ENCODE peak calls at places on chromosome 9, in ten cellular contexts. One of them, this sample, is unnamed.
A peak's percentile ranks its signal among the peaks of the same experiment; 100 is the strongest.

GRCh38 chr9:93099551-93100264 is 3.7 kb downstream of the CARD19 start:
- DNase-seq in A549: no peak
- DNase-seq in HuH-7.5: no peak
- DNase-seq in left colon: peak; percentile 14
- DNase-seq in effector memory CD8-positive, alpha-beta T cell: no peak
- DNase-seq in activated CD4-positive, alpha-beta T cell treated with anti-CD3 and anti-CD28 coated beads, Interleukin-2, amount 50 U/mL, for 1 hour: no peak
- DNase-seq in cardiac fibroblast: no peak
- DNase-seq in activated naive CD4-positive, alpha-beta T cell: no peak
- DNase-seq in mesenteric fat pad: peak; percentile 79
- DNase-seq in WTC11: no peak
- DNase-seq in this sample: no peak

GRCh38 chr9:89418882-89419641 is 78.9 kb downstream of the SEMA4D start:
- DNase-seq in A549: no peak
- DNase-seq in HuH-7.5: no peak
- DNase-seq in left colon: peak; percentile 55
- DNase-seq in effector memory CD8-positive, alpha-beta T cell: peak; percentile 64
- DNase-seq in activated CD4-positive, alpha-beta T cell treated with anti-CD3 and anti-CD28 coated beads, Interleukin-2, amount 50 U/mL, for 1 hour: peak; percentile 67
- DNase-seq in cardiac fibroblast: no peak
- DNase-seq in activated naive CD4-positive, alpha-beta T cell: no peak
- DNase-seq in mesenteric fat pad: no peak
- DNase-seq in WTC11: no peak
- DNase-seq in this sample: peak; percentile 66

GRCh38 chr9:138024131-138024530 is 146.5 kb downstream of the CACNA1B start:
- DNase-seq in A549: no peak
- DNase-seq in HuH-7.5: no peak
- DNase-seq in left colon: no peak
- DNase-seq in effector memory CD8-positive, alpha-beta T cell: no peak
- DNase-seq in activated CD4-positive, alpha-beta T cell treated with anti-CD3 and anti-CD28 coated beads, Interleukin-2, amount 50 U/mL, for 1 hour: no peak
- DNase-seq in cardiac fibroblast: no peak
- DNase-seq in activated naive CD4-positive, alpha-beta T cell: no peak
- DNase-seq in mesenteric fat pad: no peak
- DNase-seq in WTC11: no peak
- DNase-seq in this sample: no peak

GRCh38 chr9:134620751-134621557 is 20.6 kb upstream of the COL5A1 start:
- DNase-seq in A549: no peak
- DNase-seq in HuH-7.5: no peak
- DNase-seq in left colon: no peak
- DNase-seq in effector memory CD8-positive, alpha-beta T cell: no peak
- DNase-seq in activated CD4-positive, alpha-beta T cell treated with anti-CD3 and anti-CD28 coated beads, Interleukin-2, amount 50 U/mL, for 1 hour: no peak
- DNase-seq in cardiac fibroblast: no peak
- DNase-seq in activated naive CD4-positive, alpha-beta T cell: no peak
- DNase-seq in mesenteric fat pad: peak; percentile 69
- DNase-seq in WTC11: peak; percentile 5
- DNase-seq in this sample: no peak

GRCh38 chr9:133037775-133038174 is 7.0 kb downstream of the GTF3C5 start:
- DNase-seq in A549: no peak
- DNase-seq in HuH-7.5: no peak
- DNase-seq in left colon: no peak
- DNase-seq in effector memory CD8-positive, alpha-beta T cell: no peak
- DNase-seq in activated CD4-positive, alpha-beta T cell treated with anti-CD3 and anti-CD28 coated beads, Interleukin-2, amount 50 U/mL, for 1 hour: no peak
- DNase-seq in cardiac fibroblast: no peak
- DNase-seq in activated naive CD4-positive, alpha-beta T cell: no peak
- DNase-seq in mesenteric fat pad: no peak
- DNase-seq in WTC11: no peak
- DNase-seq in this sample: no peak

GRCh38 chr9:121357011-121357410 is 13.0 kb downstream of the STOM start:
- DNase-seq in A549: no peak
- DNase-seq in HuH-7.5: no peak
- DNase-seq in left colon: no peak
- DNase-seq in effector memory CD8-positive, alpha-beta T cell: no peak
- DNase-seq in activated CD4-positive, alpha-beta T cell treated with anti-CD3 and anti-CD28 coated beads, Interleukin-2, amount 50 U/mL, for 1 hour: no peak
- DNase-seq in cardiac fibroblast: no peak
- DNase-seq in activated naive CD4-positive, alpha-beta T cell: no peak
- DNase-seq in mesenteric fat pad: no peak
- DNase-seq in WTC11: no peak
- DNase-seq in this sample: no peak

GRCh38 chr9:90517103-90517502 is 125.5 kb downstream of the DIRAS2 start:
- DNase-seq in A549: no peak
- DNase-seq in HuH-7.5: no peak
- DNase-seq in left colon: no peak
- DNase-seq in effector memory CD8-positive, alpha-beta T cell: no peak
- DNase-seq in activated CD4-positive, alpha-beta T cell treated with anti-CD3 and anti-CD28 coated beads, Interleukin-2, amount 50 U/mL, for 1 hour: no peak
- DNase-seq in cardiac fibroblast: no peak
- DNase-seq in activated naive CD4-positive, alpha-beta T cell: no peak
- DNase-seq in mesenteric fat pad: no peak
- DNase-seq in WTC11: no peak
- DNase-seq in this sample: no peak

GRCh38 chr9:32581512-32582143 is 8.7 kb upstream of the NDUFB6 start:
- DNase-seq in A549: peak; percentile 36
- DNase-seq in HuH-7.5: no peak
- DNase-seq in left colon: no peak
- DNase-seq in effector memory CD8-positive, alpha-beta T cell: peak; percentile 15
- DNase-seq in activated CD4-positive, alpha-beta T cell treated with anti-CD3 and anti-CD28 coated beads, Interleukin-2, amount 50 U/mL, for 1 hour: peak; percentile 7
- DNase-seq in cardiac fibroblast: peak; percentile 84
- DNase-seq in activated naive CD4-positive, alpha-beta T cell: no peak
- DNase-seq in mesenteric fat pad: no peak
- DNase-seq in WTC11: no peak
- DNase-seq in this sample: peak; percentile 38

GRCh38 chr9:135343733-135344522 is 135.7 kb upstream of the PPP1R26 start:
- DNase-seq in A549: peak; percentile 73
- DNase-seq in HuH-7.5: peak; percentile 79
- DNase-seq in left colon: peak; percentile 69
- DNase-seq in effector memory CD8-positive, alpha-beta T cell: peak; percentile 38
- DNase-seq in activated CD4-positive, alpha-beta T cell treated with anti-CD3 and anti-CD28 coated beads, Interleukin-2, amount 50 U/mL, for 1 hour: peak; percentile 39
- DNase-seq in cardiac fibroblast: peak; percentile 32
- DNase-seq in activated naive CD4-positive, alpha-beta T cell: no peak
- DNase-seq in mesenteric fat pad: no peak
- DNase-seq in WTC11: peak; percentile 91
- DNase-seq in this sample: peak; percentile 17

GRCh38 chr9:127428348-127428747 is 4.2 kb downstream of the ZNF79 start:
- DNase-seq in A549: no peak
- DNase-seq in HuH-7.5: no peak
- DNase-seq in left colon: no peak
- DNase-seq in effector memory CD8-positive, alpha-beta T cell: no peak
- DNase-seq in activated CD4-positive, alpha-beta T cell treated with anti-CD3 and anti-CD28 coated beads, Interleukin-2, amount 50 U/mL, for 1 hour: no peak
- DNase-seq in cardiac fibroblast: no peak
- DNase-seq in activated naive CD4-positive, alpha-beta T cell: no peak
- DNase-seq in mesenteric fat pad: no peak
- DNase-seq in WTC11: no peak
- DNase-seq in this sample: no peak

GRCh38 chr9:88685966-88686365 is 151.0 kb downstream of the NXNL2 start:
- DNase-seq in A549: no peak
- DNase-seq in HuH-7.5: no peak
- DNase-seq in left colon: no peak
- DNase-seq in effector memory CD8-positive, alpha-beta T cell: no peak
- DNase-seq in activated CD4-positive, alpha-beta T cell treated with anti-CD3 and anti-CD28 coated beads, Interleukin-2, amount 50 U/mL, for 1 hour: no peak
- DNase-seq in cardiac fibroblast: no peak
- DNase-seq in activated naive CD4-positive, alpha-beta T cell: no peak
- DNase-seq in mesenteric fat pad: no peak
- DNase-seq in WTC11: no peak
- DNase-seq in this sample: no peak

GRCh38 chr9:136726631-136727191 is 14.3 kb downstream of the DIPK1B start:
- DNase-seq in A549: no peak
- DNase-seq in HuH-7.5: peak; percentile 80
- DNase-seq in left colon: peak; percentile 55
- DNase-seq in effector memory CD8-positive, alpha-beta T cell: peak; percentile 38
- DNase-seq in activated CD4-positive, alpha-beta T cell treated with anti-CD3 and anti-CD28 coated beads, Interleukin-2, amount 50 U/mL, for 1 hour: peak; percentile 52
- DNase-seq in cardiac fibroblast: peak; percentile 41
- DNase-seq in activated naive CD4-positive, alpha-beta T cell: no peak
- DNase-seq in mesenteric fat pad: no peak
- DNase-seq in WTC11: no peak
- DNase-seq in this sample: peak; percentile 47

GRCh38 chr9:97558701-97559101 is 57.2 kb downstream of the TMOD1 start:
- DNase-seq in A549: no peak
- DNase-seq in HuH-7.5: no peak
- DNase-seq in left colon: no peak
- DNase-seq in effector memory CD8-positive, alpha-beta T cell: no peak
- DNase-seq in activated CD4-positive, alpha-beta T cell treated with anti-CD3 and anti-CD28 coated beads, Interleukin-2, amount 50 U/mL, for 1 hour: no peak
- DNase-seq in cardiac fibroblast: no peak
- DNase-seq in activated naive CD4-positive, alpha-beta T cell: no peak
- DNase-seq in mesenteric fat pad: peak; percentile 24
- DNase-seq in WTC11: no peak
- DNase-seq in this sample: no peak

GRCh38 chr9:3447813-3448212 is 78.0 kb downstream of the RFX3 start:
- DNase-seq in A549: no peak
- DNase-seq in HuH-7.5: no peak
- DNase-seq in left colon: no peak
- DNase-seq in effector memory CD8-positive, alpha-beta T cell: no peak
- DNase-seq in activated CD4-positive, alpha-beta T cell treated with anti-CD3 and anti-CD28 coated beads, Interleukin-2, amount 50 U/mL, for 1 hour: no peak
- DNase-seq in cardiac fibroblast: no peak
- DNase-seq in activated naive CD4-positive, alpha-beta T cell: no peak
- DNase-seq in mesenteric fat pad: no peak
- DNase-seq in WTC11: no peak
- DNase-seq in this sample: no peak

GRCh38 chr9:97632406-97632991 is 669 bp downstream of the TSTD2 start:
- DNase-seq in A549: no peak
- DNase-seq in HuH-7.5: no peak
- DNase-seq in left colon: peak; percentile 78
- DNase-seq in effector memory CD8-positive, alpha-beta T cell: no peak
- DNase-seq in activated CD4-positive, alpha-beta T cell treated with anti-CD3 and anti-CD28 coated beads, Interleukin-2, amount 50 U/mL, for 1 hour: peak; percentile 6
- DNase-seq in cardiac fibroblast: peak; percentile 89
- DNase-seq in activated naive CD4-positive, alpha-beta T cell: no peak
- DNase-seq in mesenteric fat pad: no peak
- DNase-seq in WTC11: peak; percentile 53
- DNase-seq in this sample: no peak

GRCh38 chr9:69215774-69216482 is 41.9 kb downstream of the TJP2 start:
- DNase-seq in A549: no peak
- DNase-seq in HuH-7.5: no peak
- DNase-seq in left colon: no peak
- DNase-seq in effector memory CD8-positive, alpha-beta T cell: no peak
- DNase-seq in activated CD4-positive, alpha-beta T cell treated with anti-CD3 and anti-CD28 coated beads, Interleukin-2, amount 50 U/mL, for 1 hour: no peak
- DNase-seq in cardiac fibroblast: no peak
- DNase-seq in activated naive CD4-positive, alpha-beta T cell: no peak
- DNase-seq in mesenteric fat pad: no peak
- DNase-seq in WTC11: no peak
- DNase-seq in this sample: no peak

GRCh38 chr9:129511320-129511900 is 109.5 kb downstream of the C9orf50 start:
- DNase-seq in A549: no peak
- DNase-seq in HuH-7.5: no peak
- DNase-seq in left colon: no peak
- DNase-seq in effector memory CD8-positive, alpha-beta T cell: no peak
- DNase-seq in activated CD4-positive, alpha-beta T cell treated with anti-CD3 and anti-CD28 coated beads, Interleukin-2, amount 50 U/mL, for 1 hour: no peak
- DNase-seq in cardiac fibroblast: no peak
- DNase-seq in activated naive CD4-positive, alpha-beta T cell: no peak
- DNase-seq in mesenteric fat pad: no peak
- DNase-seq in WTC11: no peak
- DNase-seq in this sample: no peak

GRCh38 chr9:2545881-2546490 is 75.6 kb upstream of the VLDLR start:
- DNase-seq in A549: no peak
- DNase-seq in HuH-7.5: no peak
- DNase-seq in left colon: no peak
- DNase-seq in effector memory CD8-positive, alpha-beta T cell: no peak
- DNase-seq in activated CD4-positive, alpha-beta T cell treated with anti-CD3 and anti-CD28 coated beads, Interleukin-2, amount 50 U/mL, for 1 hour: no peak
- DNase-seq in cardiac fibroblast: no peak
- DNase-seq in activated naive CD4-positive, alpha-beta T cell: no peak
- DNase-seq in mesenteric fat pad: no peak
- DNase-seq in WTC11: no peak
- DNase-seq in this sample: no peak

GRCh38 chr9:129776938-129777768 is 24.3 kb upstream of the PTGES start:
- DNase-seq in A549: peak; percentile 99
- DNase-seq in HuH-7.5: peak; percentile 57
- DNase-seq in left colon: peak; percentile 76
- DNase-seq in effector memory CD8-positive, alpha-beta T cell: peak; percentile 37
- DNase-seq in activated CD4-positive, alpha-beta T cell treated with anti-CD3 and anti-CD28 coated beads, Interleukin-2, amount 50 U/mL, for 1 hour: peak; percentile 26
- DNase-seq in cardiac fibroblast: peak; percentile 99
- DNase-seq in activated naive CD4-positive, alpha-beta T cell: no peak
- DNase-seq in mesenteric fat pad: peak; percentile 96
- DNase-seq in WTC11: no peak
- DNase-seq in this sample: no peak

GRCh38 chr9:121640076-121640475 is 11.4 kb upstream of the DAB2IP start:
- DNase-seq in A549: peak; percentile 59
- DNase-seq in HuH-7.5: peak; percentile 82
- DNase-seq in left colon: peak; percentile 90
- DNase-seq in effector memory CD8-positive, alpha-beta T cell: peak; percentile 11
- DNase-seq in activated CD4-positive, alpha-beta T cell treated with anti-CD3 and anti-CD28 coated beads, Interleukin-2, amount 50 U/mL, for 1 hour: peak; percentile 7
- DNase-seq in cardiac fibroblast: peak; percentile 14
- DNase-seq in activated naive CD4-positive, alpha-beta T cell: no peak
- DNase-seq in mesenteric fat pad: no peak
- DNase-seq in WTC11: peak; percentile 76
- DNase-seq in this sample: no peak

GRCh38 chr9:131500377-131500776 is 2.3 kb upstream of the POMT1 start:
- DNase-seq in A549: no peak
- DNase-seq in HuH-7.5: no peak
- DNase-seq in left colon: no peak
- DNase-seq in effector memory CD8-positive, alpha-beta T cell: peak; percentile 72
- DNase-seq in activated CD4-positive, alpha-beta T cell treated with anti-CD3 and anti-CD28 coated beads, Interleukin-2, amount 50 U/mL, for 1 hour: peak; percentile 67
- DNase-seq in cardiac fibroblast: no peak
- DNase-seq in activated naive CD4-positive, alpha-beta T cell: no peak
- DNase-seq in mesenteric fat pad: no peak
- DNase-seq in WTC11: no peak
- DNase-seq in this sample: no peak

GRCh38 chr9:122900791-122901190 is 4.4 kb downstream of the RC3H2 start:
- DNase-seq in A549: no peak
- DNase-seq in HuH-7.5: no peak
- DNase-seq in left colon: no peak
- DNase-seq in effector memory CD8-positive, alpha-beta T cell: no peak
- DNase-seq in activated CD4-positive, alpha-beta T cell treated with anti-CD3 and anti-CD28 coated beads, Interleukin-2, amount 50 U/mL, for 1 hour: no peak
- DNase-seq in cardiac fibroblast: peak; percentile 53
- DNase-seq in activated naive CD4-positive, alpha-beta T cell: no peak
- DNase-seq in mesenteric fat pad: no peak
- DNase-seq in WTC11: no peak
- DNase-seq in this sample: peak; percentile 26

GRCh38 chr9:37549527-37549926 is 26.7 kb downstream of the FBXO10 start:
- DNase-seq in A549: no peak
- DNase-seq in HuH-7.5: no peak
- DNase-seq in left colon: no peak
- DNase-seq in effector memory CD8-positive, alpha-beta T cell: no peak
- DNase-seq in activated CD4-positive, alpha-beta T cell treated with anti-CD3 and anti-CD28 coated beads, Interleukin-2, amount 50 U/mL, for 1 hour: no peak
- DNase-seq in cardiac fibroblast: no peak
- DNase-seq in activated naive CD4-positive, alpha-beta T cell: no peak
- DNase-seq in mesenteric fat pad: no peak
- DNase-seq in WTC11: no peak
- DNase-seq in this sample: no peak

GRCh38 chr9:878239-878638 is 36.7 kb downstream of the DMRT1 start:
- DNase-seq in A549: no peak
- DNase-seq in HuH-7.5: no peak
- DNase-seq in left colon: no peak
- DNase-seq in effector memory CD8-positive, alpha-beta T cell: no peak
- DNase-seq in activated CD4-positive, alpha-beta T cell treated with anti-CD3 and anti-CD28 coated beads, Interleukin-2, amount 50 U/mL, for 1 hour: no peak
- DNase-seq in cardiac fibroblast: no peak
- DNase-seq in activated naive CD4-positive, alpha-beta T cell: no peak
- DNase-seq in mesenteric fat pad: no peak
- DNase-seq in WTC11: no peak
- DNase-seq in this sample: no peak

GRCh38 chr9:89367726-89368437 is 49.6 kb downstream of the SECISBP2 start:
- DNase-seq in A549: no peak
- DNase-seq in HuH-7.5: no peak
- DNase-seq in left colon: no peak
- DNase-seq in effector memory CD8-positive, alpha-beta T cell: no peak
- DNase-seq in activated CD4-positive, alpha-beta T cell treated with anti-CD3 and anti-CD28 coated beads, Interleukin-2, amount 50 U/mL, for 1 hour: no peak
- DNase-seq in cardiac fibroblast: no peak
- DNase-seq in activated naive CD4-positive, alpha-beta T cell: no peak
- DNase-seq in mesenteric fat pad: no peak
- DNase-seq in WTC11: no peak
- DNase-seq in this sample: no peak

GRCh38 chr9:18499987-18500386 is 26.0 kb downstream of the ADAMTSL1 start:
- DNase-seq in A549: no peak
- DNase-seq in HuH-7.5: no peak
- DNase-seq in left colon: no peak
- DNase-seq in effector memory CD8-positive, alpha-beta T cell: no peak
- DNase-seq in activated CD4-positive, alpha-beta T cell treated with anti-CD3 and anti-CD28 coated beads, Interleukin-2, amount 50 U/mL, for 1 hour: no peak
- DNase-seq in cardiac fibroblast: no peak
- DNase-seq in activated naive CD4-positive, alpha-beta T cell: no peak
- DNase-seq in mesenteric fat pad: no peak
- DNase-seq in WTC11: no peak
- DNase-seq in this sample: no peak

GRCh38 chr9:16308645-16309044 is 561.8 kb downstream of the BNC2 start:
- DNase-seq in A549: no peak
- DNase-seq in HuH-7.5: no peak
- DNase-seq in left colon: no peak
- DNase-seq in effector memory CD8-positive, alpha-beta T cell: no peak
- DNase-seq in activated CD4-positive, alpha-beta T cell treated with anti-CD3 and anti-CD28 coated beads, Interleukin-2, amount 50 U/mL, for 1 hour: no peak
- DNase-seq in cardiac fibroblast: no peak
- DNase-seq in activated naive CD4-positive, alpha-beta T cell: no peak
- DNase-seq in mesenteric fat pad: no peak
- DNase-seq in WTC11: no peak
- DNase-seq in this sample: no peak

GRCh38 chr9:69466151-69466550 is 141.1 kb downstream of the ENTREP1 start:
- DNase-seq in A549: no peak
- DNase-seq in HuH-7.5: no peak
- DNase-seq in left colon: no peak
- DNase-seq in effector memory CD8-positive, alpha-beta T cell: no peak
- DNase-seq in activated CD4-positive, alpha-beta T cell treated with anti-CD3 and anti-CD28 coated beads, Interleukin-2, amount 50 U/mL, for 1 hour: no peak
- DNase-seq in cardiac fibroblast: peak; percentile 29
- DNase-seq in activated naive CD4-positive, alpha-beta T cell: no peak
- DNase-seq in mesenteric fat pad: no peak
- DNase-seq in WTC11: no peak
- DNase-seq in this sample: no peak

This sample was measured in naive B cell.